ENCODE peak calls at places on chromosomes 7 and 10, in seven cellular contexts. Q, X, P, C, U, S and R are unnamed samples.

GRCh38 chr7:2224934-2225333 is 7.8 kb downstream of the MAD1L1 start:
- DNase-seq in Q (no peak), X (no peak), P (peak; percentile 87), C (no peak), U (no peak), S (peak; percentile 85), R (no peak)

GRCh38 chr7:107468824-107469223 is 1.0 kb upstream of the GPR22 start:
- DNase-seq in Q (no peak), X (no peak), P (no peak), C (no peak), U (no peak), S (no peak), R (no peak)

GRCh38 chr7:105682331-105683070 is 101.2 kb upstream of the EFCAB10 start:
- DNase-seq in Q (no peak), X (peak; percentile 60), P (peak; percentile 43), C (no peak), U (no peak), S (no peak), R (no peak)

GRCh38 chr7:74015670-74016069 is 12.3 kb upstream of the ELN start:
- DNase-seq in Q (no peak), X (no peak), P (peak; percentile 60), C (no peak), U (no peak), S (no peak), R (no peak)

GRCh38 chr7:100127866-100128601 is 1.3 kb downstream of the MBLAC1 start:
- DNase-seq in Q (no peak), X (no peak), P (peak; percentile 14), C (no peak), U (no peak), S (no peak), R (peak; percentile 53)

GRCh38 chr10:51289519-51289918 is 215.2 kb downstream of the PRKG1 start:
- DNase-seq in Q (no peak), X (no peak), P (no peak), C (no peak), U (no peak), S (no peak), R (no peak)

GRCh38 chr7:51101111-51101757 is 215.4 kb downstream of the COBL start:
- DNase-seq in Q (no peak), X (no peak), P (peak; percentile 24), C (no peak), U (no peak), S (no peak), R (no peak)

GRCh38 chr7:140485463-140486265 is 6.4 kb upstream of the MKRN1 start:
- DNase-seq in Q (no peak), X (no peak), P (peak; percentile 26), C (no peak), U (no peak), S (no peak), R (no peak)

GRCh38 chr7:64890761-64891666 is 12.1 kb upstream of the ZNF273 start:
- DNase-seq in Q (no peak), X (no peak), P (no peak), C (no peak), U (no peak), S (no peak), R (peak; percentile 10)

GRCh38 chr7:41339913-41340676 is 362.8 kb downstream of the INHBA start:
- DNase-seq in Q (no peak), X (no peak), P (peak; percentile 83), C (no peak), U (no peak), S (no peak), R (no peak)

GRCh38 chr10:60731134-60731883 is 47.0 kb upstream of the CDK1 start:
- DNase-seq in Q (peak; percentile 44), X (peak; percentile 10), P (peak; percentile 60), C (no peak), U (no peak), S (no peak), R (no peak)

GRCh38 chr7:121081327-121081936 is 92.9 kb downstream of the CPED1 start:
- DNase-seq in Q (peak; percentile 41), X (peak; percentile 93), P (peak; percentile 90), C (peak; percentile 77), U (no peak), S (no peak), R (no peak)

GRCh38 chr7:101303102-101303701 is 18.4 kb downstream of the IFT22 start:
- DNase-seq in Q (no peak), X (no peak), P (no peak), C (no peak), U (no peak), S (no peak), R (no peak)

GRCh38 chr10:97828721-97829120 is 20.9 kb upstream of the GOLGA7B start:
- DNase-seq in Q (peak; percentile 9), X (no peak), P (no peak), C (no peak), U (no peak), S (no peak), R (no peak)

GRCh38 chr7:7564323-7564780 is 2.3 kb upstream of the MIOS start:
- DNase-seq in Q (no peak), X (peak; percentile 29), P (peak; percentile 94), C (no peak), U (no peak), S (no peak), R (peak; percentile 79)

DNA sequence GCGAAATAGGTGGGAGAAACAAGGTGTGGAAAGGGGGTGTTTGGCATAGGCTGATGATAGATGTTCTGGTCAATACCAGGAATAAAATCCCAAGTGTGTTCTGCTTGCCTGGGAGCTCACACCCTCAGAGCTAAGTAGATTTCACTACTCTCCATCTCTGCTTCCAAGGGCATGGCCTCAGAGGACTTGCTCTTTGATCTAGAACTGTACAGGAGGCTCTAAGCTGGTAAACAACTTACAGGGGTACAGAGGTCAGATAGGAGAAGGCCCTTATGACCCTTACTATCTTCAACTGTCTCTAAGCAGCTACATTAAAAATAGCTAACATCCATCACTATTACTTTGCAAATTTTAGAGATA is 221.5 kb upstream of the KLF14 start:
- DNase-seq in Q (no peak), X (no peak), P (no peak), C (no peak), U (no peak), S (no peak), R (no peak)
- H3K4me1 ChIP-seq in Q (peaks cover 96% of the 10 kb centered on the region), X (peaks cover 11% of the 10 kb centered on the region), P (peaks cover 9% of the 10 kb centered on the region), C (peaks cover 11% of the 10 kb centered on the region), U (peaks cover 6% of the 10 kb centered on the region), S (peaks cover 25% of the 10 kb centered on the region), R (peaks cover 7% of the 10 kb centered on the region)

GRCh38 chr10:79262959-79263746 is 84.1 kb upstream of the PPIF start:
- DNase-seq in Q (no peak), X (no peak), P (peak; percentile 53), C (no peak), U (no peak), S (no peak), R (no peak)
- H3K4me1 ChIP-seq in Q (peaks cover 19% of the 10 kb centered on the region), X (peaks cover 57% of the 10 kb centered on the region), P (peaks cover 47% of the 10 kb centered on the region), C (peaks cover 27% of the 10 kb centered on the region), U (peaks cover 33% of the 10 kb centered on the region), S (peaks cover 71% of the 10 kb centered on the region), R (peaks cover 21% of the 10 kb centered on the region)

GRCh38 chr10:109866168-109866994 is 56.9 kb downstream of the XPNPEP1 start:
- DNase-seq in Q (no peak), X (peak; percentile 33), P (peak; percentile 9), C (peak; percentile 13), U (no peak), S (no peak), R (no peak)

GRCh38 chr10:109861051-109861450 is 62.3 kb downstream of the XPNPEP1 start:
- DNase-seq in Q (no peak), X (no peak), P (peak; percentile 10), C (no peak), U (no peak), S (no peak), R (no peak)

GRCh38 chr10:109862738-109863137 is 60.6 kb downstream of the XPNPEP1 start:
- DNase-seq in Q (no peak), X (no peak), P (no peak), C (no peak), U (no peak), S (no peak), R (no peak)

GRCh38 chr10:109866995-109867635 is 56.2 kb downstream of the XPNPEP1 start:
- DNase-seq in Q (no peak), X (no peak), P (no peak), C (peak; percentile 29), U (no peak), S (no peak), R (no peak)

DNA sequence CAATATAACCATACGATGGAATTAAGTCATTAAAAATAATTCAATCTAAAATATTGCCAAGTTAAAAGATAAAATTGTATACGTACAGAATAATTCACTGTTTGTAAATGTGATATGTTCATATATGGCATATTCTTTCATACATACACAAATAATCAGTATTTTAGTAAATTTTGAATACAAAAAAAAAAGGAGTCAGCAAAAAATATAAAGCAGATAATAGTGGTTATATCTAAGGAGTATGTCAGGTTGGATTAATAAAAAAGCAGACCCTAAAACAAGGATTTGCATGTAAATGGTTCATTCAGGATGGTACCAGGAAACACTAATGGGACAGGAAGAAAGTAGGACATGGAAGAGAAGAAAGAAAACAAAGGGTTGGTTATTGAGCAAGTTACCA is 59.5 kb downstream of the XPNPEP1 start:
- DNase-seq in Q (no peak), X (no peak), P (no peak), C (no peak), U (no peak), S (no peak), R (no peak)
- H3K4me1 ChIP-seq in Q (no peaks in the 10 kb centered on the region), X (no peaks in the 10 kb centered on the region), P (no peaks in the 10 kb centered on the region), C (peaks cover 5% of the 10 kb centered on the region), U (no peaks in the 10 kb centered on the region), S (no peaks in the 10 kb centered on the region), R (no peaks in the 10 kb centered on the region)

GRCh38 chr10:110209926-110210662 is 2.7 kb downstream of the MXI1 start:
- DNase-seq in Q (no peak), X (peak; percentile 23), P (peak; percentile 30), C (peak; percentile 46), U (peak; percentile 88), S (peak; percentile 75), R (peak; percentile 40)

GRCh38 chr10:110209399-110209925 is 2.1 kb downstream of the MXI1 start:
- DNase-seq in Q (peak; percentile 80), X (peak; percentile 54), P (peak; percentile 54), C (peak; percentile 54), U (no peak), S (peak; percentile 74), R (no peak)

GRCh38 chr10:110212119-110213006 is 5.0 kb downstream of the MXI1 start:
- DNase-seq in Q (peak; percentile 64), X (no peak), P (no peak), C (no peak), U (no peak), S (no peak), R (no peak)

GRCh38 chr10:110210663-110211454 is 3.5 kb downstream of the MXI1 start:
- DNase-seq in Q (peak; percentile 88), X (peak; percentile 99), P (peak; percentile 95), C (peak; percentile 99), U (peak; percentile 99), S (peak; percentile 97), R (peak; percentile 96)

DNA sequence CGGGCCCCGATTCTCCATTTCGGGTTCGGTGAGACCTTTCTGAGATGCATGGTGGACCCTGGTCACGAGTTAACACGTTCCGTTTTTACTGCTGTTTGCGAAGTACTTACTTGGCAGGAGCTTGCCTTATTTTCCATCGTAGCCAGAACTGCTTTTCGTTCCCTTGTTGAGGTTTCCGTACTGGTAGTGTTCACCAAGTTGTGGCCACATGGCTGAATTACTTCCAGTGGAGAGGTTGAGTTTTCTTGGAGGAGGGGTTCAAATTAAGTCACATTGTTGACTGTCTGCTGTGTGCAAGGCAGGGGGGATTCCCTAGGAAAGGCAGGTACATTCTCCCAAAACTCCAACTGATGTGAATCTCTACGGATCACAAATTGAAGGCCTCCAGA is 4.0 kb downstream of the MXI1 start:
- DNase-seq in Q (no peak), X (no peak), P (no peak), C (no peak), U (no peak), S (no peak), R (no peak)
- H3K4me1 ChIP-seq in Q (peaks cover 58% of the 10 kb centered on the region), X (peaks cover 2% of the 10 kb centered on the region), P (no peaks in the 10 kb centered on the region), C (peaks cover 4% of the 10 kb centered on the region), U (peaks cover 43% of the 10 kb centered on the region), S (peaks cover 18% of the 10 kb centered on the region), R (peaks cover 6% of the 10 kb centered on the region)